ENCODE peak calls at places on chromosomes 5 and 9, in eight cellular contexts. One of them, this sample, is unnamed. For H3K36me3 and H3K4me1, the result is how much of the 10 kb centered on the place peaks cover.

GRCh38 chr5:57650360-57651069 is 167.9 kb upstream of the ACTBL2 start:
- DNase-seq in breast epithelium: no peak
- DNase-seq in neural progenitor cell: peak
- DNase-seq in endothelial cell of umbilical vein: peak
- DNase-seq in pancreas: no peak
- DNase-seq in esophagus muscularis mucosa: peak
- DNase-seq in tibial nerve: no peak
- DNase-seq in right atrium auricular region: no peak
- DNase-seq in this sample: no peak

GRCh38 chr5:135709998-135710670 is 124.3 kb upstream of the SLC25A48 start:
- DNase-seq in breast epithelium: no peak
- DNase-seq in neural progenitor cell: no peak
- DNase-seq in endothelial cell of umbilical vein: no peak
- DNase-seq in pancreas: no peak
- DNase-seq in esophagus muscularis mucosa: no peak
- DNase-seq in tibial nerve: no peak
- DNase-seq in right atrium auricular region: no peak
- DNase-seq in this sample: no peak

GRCh38 chr9:21357479-21358290 is 7.0 kb upstream of the IFNA6 start:
- DNase-seq in breast epithelium: no peak
- DNase-seq in neural progenitor cell: no peak
- DNase-seq in endothelial cell of umbilical vein: no peak
- DNase-seq in pancreas: no peak
- DNase-seq in esophagus muscularis mucosa: no peak
- DNase-seq in tibial nerve: no peak
- DNase-seq in right atrium auricular region: no peak
- DNase-seq in this sample: no peak

GRCh38 chr5:135508496-135509005 is 27.2 kb downstream of the NEUROG1 start:
- DNase-seq in breast epithelium: no peak
- DNase-seq in neural progenitor cell: peak
- DNase-seq in endothelial cell of umbilical vein: no peak
- DNase-seq in pancreas: no peak
- DNase-seq in esophagus muscularis mucosa: no peak
- DNase-seq in tibial nerve: no peak
- DNase-seq in right atrium auricular region: no peak
- DNase-seq in this sample: no peak

GRCh38 chr9:135253305-135254004 is 166.0 kb downstream of the OLFM1 start:
- DNase-seq in breast epithelium: no peak
- DNase-seq in neural progenitor cell: peak
- DNase-seq in endothelial cell of umbilical vein: no peak
- DNase-seq in pancreas: peak
- DNase-seq in esophagus muscularis mucosa: no peak
- DNase-seq in tibial nerve: no peak
- DNase-seq in right atrium auricular region: no peak
- DNase-seq in this sample: no peak

GRCh38 chr5:177389368-177390169 is 5.3 kb downstream of the SLC34A1 start:
- DNase-seq in breast epithelium: peak
- DNase-seq in neural progenitor cell: no peak
- DNase-seq in endothelial cell of umbilical vein: no peak
- DNase-seq in pancreas: no peak
- DNase-seq in esophagus muscularis mucosa: no peak
- DNase-seq in tibial nerve: no peak
- DNase-seq in right atrium auricular region: peak
- DNase-seq in this sample: no peak

GRCh38 chr5:133925866-133926488 is 42.4 kb downstream of the C5orf15 start:
- DNase-seq in breast epithelium: no peak
- DNase-seq in neural progenitor cell: no peak
- DNase-seq in endothelial cell of umbilical vein: no peak
- DNase-seq in pancreas: no peak
- DNase-seq in esophagus muscularis mucosa: no peak
- DNase-seq in tibial nerve: no peak
- DNase-seq in right atrium auricular region: no peak
- DNase-seq in this sample: no peak

GRCh38 chr5:64299805-64300204 is 134.2 kb downstream of the RNF180 start:
- DNase-seq in breast epithelium: no peak
- DNase-seq in neural progenitor cell: no peak
- DNase-seq in endothelial cell of umbilical vein: peak
- DNase-seq in pancreas: no peak
- DNase-seq in esophagus muscularis mucosa: no peak
- DNase-seq in tibial nerve: no peak
- DNase-seq in right atrium auricular region: no peak
- DNase-seq in this sample: no peak

GRCh38 chr9:134206317-134207300 is 42.2 kb upstream of the RNU6ATAC start:
- DNase-seq in breast epithelium: no peak
- DNase-seq in neural progenitor cell: no peak
- DNase-seq in endothelial cell of umbilical vein: no peak
- DNase-seq in pancreas: no peak
- DNase-seq in esophagus muscularis mucosa: no peak
- DNase-seq in tibial nerve: no peak
- DNase-seq in right atrium auricular region: no peak
- DNase-seq in this sample: no peak

GRCh38 chr9:77769246-77769645 is 121.1 kb upstream of the GNA14 start:
- DNase-seq in breast epithelium: no peak
- DNase-seq in neural progenitor cell: no peak
- DNase-seq in endothelial cell of umbilical vein: peak
- DNase-seq in pancreas: no peak
- DNase-seq in esophagus muscularis mucosa: no peak
- DNase-seq in tibial nerve: no peak
- DNase-seq in right atrium auricular region: no peak
- DNase-seq in this sample: no peak

DNA sequence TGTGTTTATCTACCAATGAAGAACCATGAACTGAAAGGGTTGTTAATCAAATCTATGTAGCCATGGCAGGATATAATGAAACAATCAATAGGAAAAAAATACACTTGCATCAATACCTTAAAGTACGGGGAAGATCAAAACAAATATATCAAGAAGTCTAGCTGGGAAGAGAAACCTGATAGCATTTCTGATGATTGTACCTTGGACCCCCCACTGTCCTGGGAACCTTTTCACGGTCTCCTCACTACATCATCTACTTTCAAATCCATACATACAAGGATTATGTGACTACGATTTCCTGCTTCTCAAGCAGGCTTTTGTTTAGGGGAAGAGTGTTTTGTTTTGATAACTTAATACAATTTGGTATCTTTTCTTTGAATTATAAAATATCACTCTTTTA is 8.1 kb downstream of the EBF1 start:
- DNase-seq in breast epithelium: no peak
- DNase-seq in neural progenitor cell: no peak
- DNase-seq in endothelial cell of umbilical vein: no peak
- DNase-seq in pancreas: no peak
- DNase-seq in esophagus muscularis mucosa: no peak
- DNase-seq in tibial nerve: no peak
- DNase-seq in right atrium auricular region: no peak
- DNase-seq in this sample: no peak
- H3K36me3 ChIP-seq in breast epithelium: under half
- H3K36me3 ChIP-seq in neural progenitor cell: under half
- H3K36me3 ChIP-seq in endothelial cell of umbilical vein: under half
- H3K36me3 ChIP-seq in pancreas: under half
- H3K36me3 ChIP-seq in esophagus muscularis mucosa: under half
- H3K36me3 ChIP-seq in tibial nerve: under half
- H3K36me3 ChIP-seq in right atrium auricular region: under half
- H3K36me3 ChIP-seq in this sample: under half

DNA sequence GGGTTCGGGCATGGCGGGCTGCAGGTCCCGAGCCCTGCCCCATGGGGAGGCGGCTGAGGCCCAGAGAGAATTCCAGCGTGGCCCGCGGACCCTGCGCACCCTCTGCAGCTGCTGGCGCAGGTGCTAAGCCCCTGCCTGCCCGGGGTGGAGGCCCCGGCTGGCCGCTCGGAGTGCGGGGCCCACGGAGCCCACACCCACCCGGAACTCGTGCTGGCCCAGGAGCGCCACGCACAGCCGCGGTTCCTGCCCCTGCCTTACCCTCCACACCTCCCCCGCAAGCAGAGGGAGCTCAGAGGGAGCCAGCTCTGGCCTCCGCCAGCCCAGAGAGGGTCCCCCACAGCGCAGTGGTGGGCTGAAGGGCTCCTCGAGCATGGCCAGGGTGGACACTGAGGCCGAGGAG is 75.3 kb downstream of the MRPS30 start:
- DNase-seq in breast epithelium: no peak
- DNase-seq in neural progenitor cell: no peak
- DNase-seq in endothelial cell of umbilical vein: no peak
- DNase-seq in pancreas: peak
- DNase-seq in esophagus muscularis mucosa: no peak
- DNase-seq in tibial nerve: no peak
- DNase-seq in right atrium auricular region: no peak
- DNase-seq in this sample: no peak
- H3K4me1 ChIP-seq in breast epithelium: under half
- H3K4me1 ChIP-seq in neural progenitor cell: under half
- H3K4me1 ChIP-seq in endothelial cell of umbilical vein: under half
- H3K4me1 ChIP-seq in pancreas: under half
- H3K4me1 ChIP-seq in esophagus muscularis mucosa: under half
- H3K4me1 ChIP-seq in tibial nerve: under half
- H3K4me1 ChIP-seq in right atrium auricular region: under half
- H3K4me1 ChIP-seq in this sample: under half

DNA sequence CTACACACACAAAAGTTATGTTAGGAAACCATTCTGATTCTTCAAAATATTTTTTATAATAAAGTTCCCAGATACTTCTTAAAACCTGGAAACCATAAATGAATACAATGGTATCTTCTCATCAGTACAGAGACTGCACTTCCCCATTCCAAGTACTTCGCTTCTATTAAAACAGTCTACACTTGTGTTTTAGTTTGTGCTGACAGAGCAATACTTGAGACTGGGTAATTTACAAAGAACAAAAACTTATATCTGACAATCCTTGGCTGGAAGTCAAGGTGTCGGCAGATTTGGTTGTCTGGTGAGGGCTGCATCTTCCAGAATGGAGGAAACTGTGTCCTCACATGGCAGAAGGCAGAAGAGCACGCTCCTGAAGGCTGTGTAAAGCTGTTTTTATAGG is 70.1 kb downstream of the RFX3 start:
- DNase-seq in breast epithelium: no peak
- DNase-seq in neural progenitor cell: no peak
- DNase-seq in endothelial cell of umbilical vein: no peak
- DNase-seq in pancreas: no peak
- DNase-seq in esophagus muscularis mucosa: no peak
- DNase-seq in tibial nerve: no peak
- DNase-seq in right atrium auricular region: no peak
- DNase-seq in this sample: no peak
- H3K36me3 ChIP-seq in breast epithelium: under half
- H3K36me3 ChIP-seq in neural progenitor cell: under half
- H3K36me3 ChIP-seq in endothelial cell of umbilical vein: under half
- H3K36me3 ChIP-seq in pancreas: under half
- H3K36me3 ChIP-seq in esophagus muscularis mucosa: under half
- H3K36me3 ChIP-seq in tibial nerve: under half
- H3K36me3 ChIP-seq in right atrium auricular region: under half
- H3K36me3 ChIP-seq in this sample: under half

GRCh38 chr9:16031971-16032370 is 479.1 kb downstream of the CCDC171 start:
- DNase-seq in breast epithelium: no peak
- DNase-seq in neural progenitor cell: no peak
- DNase-seq in endothelial cell of umbilical vein: no peak
- DNase-seq in pancreas: no peak
- DNase-seq in esophagus muscularis mucosa: no peak
- DNase-seq in tibial nerve: no peak
- DNase-seq in right atrium auricular region: no peak
- DNase-seq in this sample: no peak
- H3K4me1 ChIP-seq in breast epithelium: under half
- H3K4me1 ChIP-seq in neural progenitor cell: under half
- H3K4me1 ChIP-seq in endothelial cell of umbilical vein: under half
- H3K4me1 ChIP-seq in pancreas: under half
- H3K4me1 ChIP-seq in esophagus muscularis mucosa: under half
- H3K4me1 ChIP-seq in tibial nerve: under half
- H3K4me1 ChIP-seq in right atrium auricular region: under half
- H3K4me1 ChIP-seq in this sample: under half

DNA sequence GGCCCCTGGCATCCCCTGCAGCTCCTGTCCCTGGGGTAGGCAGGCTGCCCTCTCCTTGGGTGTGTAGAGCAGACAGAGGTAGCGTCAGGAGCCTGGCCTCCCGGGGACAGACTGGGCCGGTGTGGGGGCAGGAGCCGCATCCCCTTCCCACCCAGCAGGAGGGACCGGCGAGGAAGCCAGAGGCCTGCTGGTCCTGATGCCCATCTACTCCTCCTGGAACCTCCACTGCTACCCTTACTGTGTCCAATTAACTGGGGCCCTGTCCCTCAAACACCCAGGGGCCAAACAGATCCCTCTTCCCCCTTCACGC is 15.6 kb downstream of the RALGDS start:
- DNase-seq in breast epithelium: no peak
- DNase-seq in neural progenitor cell: no peak
- DNase-seq in endothelial cell of umbilical vein: no peak
- DNase-seq in pancreas: peak
- DNase-seq in esophagus muscularis mucosa: no peak
- DNase-seq in tibial nerve: no peak
- DNase-seq in right atrium auricular region: no peak
- DNase-seq in this sample: no peak
- H3K36me3 ChIP-seq in breast epithelium: under half
- H3K36me3 ChIP-seq in neural progenitor cell: under half
- H3K36me3 ChIP-seq in endothelial cell of umbilical vein: under half
- H3K36me3 ChIP-seq in pancreas: half or more
- H3K36me3 ChIP-seq in esophagus muscularis mucosa: half or more
- H3K36me3 ChIP-seq in tibial nerve: under half
- H3K36me3 ChIP-seq in right atrium auricular region: half or more
- H3K36me3 ChIP-seq in this sample: under half

GRCh38 chr9:33154368-33154767 is 12.8 kb downstream of the B4GALT1 start:
- DNase-seq in breast epithelium: no peak
- DNase-seq in neural progenitor cell: no peak
- DNase-seq in endothelial cell of umbilical vein: no peak
- DNase-seq in pancreas: no peak
- DNase-seq in esophagus muscularis mucosa: no peak
- DNase-seq in tibial nerve: no peak
- DNase-seq in right atrium auricular region: no peak
- DNase-seq in this sample: no peak

GRCh38 chr9:33153001-33153400 is 14.1 kb downstream of the B4GALT1 start:
- DNase-seq in breast epithelium: no peak
- DNase-seq in neural progenitor cell: no peak
- DNase-seq in endothelial cell of umbilical vein: no peak
- DNase-seq in pancreas: no peak
- DNase-seq in esophagus muscularis mucosa: no peak
- DNase-seq in tibial nerve: no peak
- DNase-seq in right atrium auricular region: no peak
- DNase-seq in this sample: no peak

GRCh38 chr9:33155393-33155792 is 11.7 kb downstream of the B4GALT1 start:
- DNase-seq in breast epithelium: no peak
- DNase-seq in neural progenitor cell: no peak
- DNase-seq in endothelial cell of umbilical vein: no peak
- DNase-seq in pancreas: no peak
- DNase-seq in esophagus muscularis mucosa: no peak
- DNase-seq in tibial nerve: no peak
- DNase-seq in right atrium auricular region: peak
- DNase-seq in this sample: no peak

GRCh38 chr9:33151601-33152000 is 15.5 kb downstream of the B4GALT1 start:
- DNase-seq in breast epithelium: no peak
- DNase-seq in neural progenitor cell: no peak
- DNase-seq in endothelial cell of umbilical vein: no peak
- DNase-seq in pancreas: no peak
- DNase-seq in esophagus muscularis mucosa: no peak
- DNase-seq in tibial nerve: no peak
- DNase-seq in right atrium auricular region: no peak
- DNase-seq in this sample: no peak

DNA sequence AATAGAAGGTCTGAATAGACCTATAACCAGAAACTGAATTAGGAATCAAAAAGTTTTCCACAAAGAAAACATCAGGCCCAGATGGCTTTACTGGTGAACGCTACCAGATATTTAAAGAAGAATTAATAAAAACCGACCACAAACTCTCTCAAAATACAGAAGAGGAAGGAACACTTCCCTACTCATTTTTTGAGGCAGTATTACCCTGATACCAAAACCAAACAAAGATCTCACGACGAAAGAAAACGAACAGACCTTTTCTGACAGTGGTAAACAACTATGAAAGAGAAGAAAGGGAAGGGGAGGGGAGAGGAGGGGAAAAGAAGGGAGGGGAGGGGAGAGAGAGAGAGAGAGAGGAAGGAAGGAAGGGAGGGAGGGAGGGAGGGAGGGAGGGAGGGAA is 13.5 kb downstream of the B4GALT1 start:
- DNase-seq in breast epithelium: no peak
- DNase-seq in neural progenitor cell: no peak
- DNase-seq in endothelial cell of umbilical vein: no peak
- DNase-seq in pancreas: no peak
- DNase-seq in esophagus muscularis mucosa: no peak
- DNase-seq in tibial nerve: no peak
- DNase-seq in right atrium auricular region: no peak
- DNase-seq in this sample: no peak
- H3K4me1 ChIP-seq in breast epithelium: under half
- H3K4me1 ChIP-seq in neural progenitor cell: under half
- H3K4me1 ChIP-seq in endothelial cell of umbilical vein: under half
- H3K4me1 ChIP-seq in pancreas: under half
- H3K4me1 ChIP-seq in esophagus muscularis mucosa: half or more
- H3K4me1 ChIP-seq in tibial nerve: under half
- H3K4me1 ChIP-seq in right atrium auricular region: under half
- H3K4me1 ChIP-seq in this sample: half or more

This sample was measured in heart right ventricle.